ENCODE peak calls at places on chromosomes 12 and 14, in eight cellular contexts. Q is HS-27A, P is germinal center, T is C1 segment of cervical spinal cord, B is kidney tubule cell, C is OCI-LY7, Y is ureter, M is NCI-H1105. J is an unnamed sample.

GRCh38 chr12:105704788-105705187 is 374.3 kb downstream of the C12orf75 start:
- DNase-seq in Q (no peak), T (no peak), M (peak; percentile 32), Y (no peak), B (no peak), C (no peak), P (no peak), J (no peak)

GRCh38 chr14:95184413-95184790 is 27.1 kb upstream of the DICER1 start:
- DNase-seq in P (no peak), Y (no peak), B (no peak), M (no peak), T (no peak), Q (no peak), C (no peak), J (no peak)

GRCh38 chr12:111971800-111972199 is 41.2 kb downstream of the TMEM116 start:
- DNase-seq in M (no peak), C (no peak), B (no peak), Q (no peak), T (no peak), Y (no peak), P (no peak), J (no peak)

GRCh38 chr12:49792976-49793580 is 35.1 kb downstream of the NCKAP5L start:
- DNase-seq in Q (no peak), T (no peak), B (no peak), Y (no peak), P (no peak), C (no peak), M (no peak), J (no peak)

GRCh38 chr12:123369209-123369608 is 4.6 kb upstream of the SBNO1 start:
- DNase-seq in B (no peak), Y (no peak), P (no peak), M (no peak), C (no peak), Q (no peak), T (no peak), J (no peak)

GRCh38 chr14:37585101-37585479 is 10.0 kb downstream of the FOXA1 start:
- DNase-seq in Q (no peak), P (no peak), C (no peak), T (no peak), M (no peak), Y (no peak), B (peak; percentile 48), J (peak; percentile 82)

GRCh38 chr12:132284071-132284492 is 45.3 kb downstream of the GALNT9 start:
- DNase-seq in Y (no peak), M (no peak), T (no peak), B (no peak), C (peak; percentile 4), Q (no peak), P (no peak), J (peak; percentile 96)

GRCh38 chr14:32939254-32940065 is 781 bp downstream of the NPAS3 start:
- DNase-seq in Q (peak; percentile 4), T (peak; percentile 70), M (peak; percentile 60), B (peak; percentile 71), Y (peak; percentile 61), P (no peak), C (no peak), J (peak; percentile 95)

GRCh38 chr12:2944401-2945047 is 14.7 kb upstream of the TEAD4 start:
- DNase-seq in Q (no peak), Y (no peak), B (peak; percentile 67), M (peak; percentile 48), P (peak; percentile 61), C (peak; percentile 53), T (no peak), J (peak; percentile 73)

GRCh38 chr12:12786716-12787601 is 1.5 kb downstream of the APOLD1 start:
- DNase-seq in Q (peak; percentile 74), T (peak; percentile 85), C (no peak), B (peak; percentile 88), M (peak; percentile 82), P (peak; percentile 91), Y (peak; percentile 79), J (peak; percentile 97)

GRCh38 chr12:6141048-6141447 is 16.6 kb upstream of the VWF start:
- DNase-seq in B (no peak), C (peak; percentile 50), Y (no peak), M (no peak), Q (no peak), P (peak; percentile 29), T (no peak), J (peak; percentile 73)

GRCh38 chr12:55927588-55928502 is at the start of gene PYM1:
- DNase-seq in P (peak; percentile 70), B (peak; percentile 81), C (peak; percentile 91), M (no peak), T (peak; percentile 70), Y (peak; percentile 89), Q (no peak), J (peak; percentile 95)

GRCh38 chr14:61925043-61925442 is 162.8 kb downstream of the SNAPC1 start:
- DNase-seq in M (no peak), T (no peak), P (no peak), C (peak; percentile 43), B (peak; percentile 80), Q (no peak), Y (no peak), J (no peak)

GRCh38 chr12:24494401-24494800 is 454.5 kb downstream of the BCAT1 start:
- DNase-seq in Y (no peak), P (no peak), T (no peak), M (no peak), B (peak; percentile 8), Q (no peak), C (no peak), J (no peak)

GRCh38 chr14:101525646-101526527 is 35.4 kb upstream of the DIO3 start:
- DNase-seq in M (peak; percentile 49), B (no peak), P (no peak), T (no peak), Q (no peak), C (no peak), Y (no peak), J (no peak)

GRCh38 chr14:87908591-87908990 is 84.4 kb downstream of the GALC start:
- DNase-seq in T (no peak), Q (no peak), C (no peak), P (no peak), M (no peak), B (no peak), Y (no peak), J (peak; percentile 59)

GRCh38 chr12:116520801-116521471 is 38.2 kb upstream of the MAP1LC3B2 start:
- DNase-seq in P (no peak), M (no peak), Y (no peak), T (peak; percentile 31), B (peak; percentile 80), Q (no peak), C (no peak), J (no peak)

GRCh38 chr12:5487971-5488955 is 56.4 kb downstream of the NTF3 start:
- DNase-seq in C (no peak), T (no peak), B (peak; percentile 7), M (no peak), Y (no peak), Q (peak; percentile 55), P (no peak), J (no peak)

GRCh38 chr12:15037091-15037723 is 64.4 kb downstream of the PDE6H start:
- DNase-seq in T (no peak), Q (no peak), M (no peak), P (no peak), B (no peak), Y (no peak), C (no peak), J (no peak)

GRCh38 chr12:50825372-50825838 is 17.3 kb upstream of the TMPRSS12 start:
- DNase-seq in B (peak; percentile 71), C (peak; percentile 76), T (no peak), M (no peak), P (peak; percentile 34), Q (peak; percentile 31), Y (no peak), J (no peak)

GRCh38 chr14:61358812-61359211 is 37.4 kb downstream of the PRKCH start:
- DNase-seq in Y (no peak), P (no peak), B (peak; percentile 40), T (no peak), Q (no peak), C (no peak), M (no peak), J (no peak)

GRCh38 chr12:56377310-56377988 is 14.8 kb upstream of the APOF start:
- DNase-seq in Y (no peak), T (no peak), M (no peak), C (peak; percentile 54), P (no peak), Q (no peak), B (peak; percentile 71), J (no peak)

GRCh38 chr12:82554529-82554928 is 132.2 kb upstream of the TMTC2 start:
- DNase-seq in B (peak; percentile 77), Q (no peak), C (no peak), Y (no peak), M (no peak), T (no peak), P (no peak), J (no peak)

GRCh38 chr12:74903522-74903921 is 306.1 kb downstream of the KCNC2 start:
- DNase-seq in M (no peak), C (peak; percentile 8), B (peak; percentile 47), Q (no peak), T (no peak), P (no peak), Y (no peak), J (no peak)

GRCh38 chr12:115871714-115872113 is 405.8 kb downstream of the MED13L start:
- DNase-seq in Y (no peak), B (peak; percentile 33), C (peak; percentile 31), P (peak; percentile 46), M (peak; percentile 85), T (no peak), Q (no peak), J (peak; percentile 32)

GRCh38 chr12:110689002-110689600 is at the start of gene HVCN1:
- DNase-seq in C (peak; percentile 42), P (peak; percentile 79), B (no peak), M (no peak), Q (no peak), T (peak; percentile 35), Y (peak; percentile 58), J (peak; percentile 93)

GRCh38 chr12:120115692-120116442 is 686 bp downstream of the RAB35 start:
- DNase-seq in T (no peak), P (no peak), M (no peak), B (peak; percentile 56), C (peak; percentile 70), Q (no peak), Y (no peak), J (peak; percentile 83)

GRCh38 chr12:76029982-76030377 is 1.6 kb downstream of the PHLDA1 start:
- DNase-seq in Q (no peak), Y (no peak), C (no peak), T (no peak), M (no peak), P (no peak), B (peak; percentile 68), J (peak; percentile 75)

GRCh38 chr14:40987481-40987880 is 619.2 kb upstream of the LRFN5 start:
- DNase-seq in Y (no peak), T (no peak), B (no peak), Q (no peak), M (no peak), C (no peak), P (no peak), J (no peak)

GRCh38 chr14:92651793-92652382 is 96.5 kb downstream of the LGMN start:
- DNase-seq in B (no peak), C (no peak), P (no peak), Y (no peak), Q (no peak), T (no peak), M (no peak), J (no peak)

GRCh38 chr12:1272132-1272531 is 281.1 kb downstream of the ERC1 start:
- DNase-seq in C (no peak), Q (no peak), M (no peak), T (no peak), P (no peak), B (no peak), Y (no peak), J (no peak)

GRCh38 chr14:94385553-94386057 is 2.8 kb downstream of the SERPINA1 start:
- DNase-seq in B (no peak), C (no peak), T (no peak), M (no peak), Y (no peak), P (no peak), Q (no peak), J (no peak)

GRCh38 chr12:19035552-19035951 is 94.0 kb upstream of the PLEKHA5 start:
- DNase-seq in C (no peak), B (no peak), M (no peak), Y (no peak), T (no peak), P (no peak), Q (no peak), J (peak; percentile 80)

GRCh38 chr14:83133986-83134664 is 1600.5 kb upstream of the SEL1L start:
- DNase-seq in M (no peak), C (no peak), B (no peak), Y (no peak), T (no peak), P (no peak), Q (no peak), J (no peak)

J was measured in osteoblast.